ENCODE peak calls at places on chromosome 11, in five cellular contexts. Y is fibroblast of lung, I is mammary epithelial cell, F is astrocyte, L is MM.1S. B is an unnamed sample.

GRCh38 chr11:44032304-44033085 is 15.3 kb upstream of the ACCSL start:
- DNase-seq in L (no peak), Y (peak), I (no peak), F (peak), B (peak)

GRCh38 chr11:71507102-71507501 is 20.0 kb upstream of the KRTAP5-7 start:
- DNase-seq in Y (no peak), L (no peak), F (no peak), I (no peak), B (no peak)

GRCh38 chr11:11982975-11983374 is 25.5 kb downstream of the DKK3 start:
- DNase-seq in I (no peak), F (peak), L (no peak), Y (peak), B (peak)

GRCh38 chr11:20529757-20530156 is 69.7 kb upstream of the SLC6A5 start:
- DNase-seq in F (no peak), I (no peak), Y (no peak), L (no peak), B (no peak)

GRCh38 chr11:35523351-35523768 is 2.1 kb downstream of the PAMR1 start:
- DNase-seq in L (no peak), F (no peak), I (no peak), Y (no peak), B (peak)

GRCh38 chr11:13354335-13354734 is 76.7 kb downstream of the BMAL1 start:
- DNase-seq in Y (no peak), I (no peak), F (no peak), L (no peak), B (peak)

GRCh38 chr11:20782771-20783170 is 113.4 kb downstream of the NELL1 start:
- DNase-seq in L (no peak), Y (no peak), I (no peak), F (no peak), B (no peak)

GRCh38 chr11:86795962-86796361 is 4.4 kb upstream of the PRSS23 start:
- DNase-seq in F (no peak), L (no peak), Y (no peak), I (peak), B (no peak)

GRCh38 chr11:36364551-36364950 is 68.5 kb downstream of the PRR5L start:
- DNase-seq in Y (peak), I (peak), F (peak), L (no peak), B (peak)

GRCh38 chr11:10303558-10304363 is 1.1 kb upstream of the ADM start:
- DNase-seq in L (peak), I (peak), F (no peak), Y (peak), B (peak)

GRCh38 chr11:10304495-10305261 is at the start of gene ADM:
- DNase-seq in Y (peak), I (peak), L (peak), F (no peak), B (peak)

GRCh38 chr11:10301656-10302293 is 3.1 kb upstream of the ADM start:
- DNase-seq in I (peak), F (peak), L (no peak), Y (peak), B (peak)

GRCh38 chr11:10302294-10302743 is 2.6 kb upstream of the ADM start:
- DNase-seq in Y (peak), L (no peak), F (no peak), I (no peak), B (no peak)

DNA sequence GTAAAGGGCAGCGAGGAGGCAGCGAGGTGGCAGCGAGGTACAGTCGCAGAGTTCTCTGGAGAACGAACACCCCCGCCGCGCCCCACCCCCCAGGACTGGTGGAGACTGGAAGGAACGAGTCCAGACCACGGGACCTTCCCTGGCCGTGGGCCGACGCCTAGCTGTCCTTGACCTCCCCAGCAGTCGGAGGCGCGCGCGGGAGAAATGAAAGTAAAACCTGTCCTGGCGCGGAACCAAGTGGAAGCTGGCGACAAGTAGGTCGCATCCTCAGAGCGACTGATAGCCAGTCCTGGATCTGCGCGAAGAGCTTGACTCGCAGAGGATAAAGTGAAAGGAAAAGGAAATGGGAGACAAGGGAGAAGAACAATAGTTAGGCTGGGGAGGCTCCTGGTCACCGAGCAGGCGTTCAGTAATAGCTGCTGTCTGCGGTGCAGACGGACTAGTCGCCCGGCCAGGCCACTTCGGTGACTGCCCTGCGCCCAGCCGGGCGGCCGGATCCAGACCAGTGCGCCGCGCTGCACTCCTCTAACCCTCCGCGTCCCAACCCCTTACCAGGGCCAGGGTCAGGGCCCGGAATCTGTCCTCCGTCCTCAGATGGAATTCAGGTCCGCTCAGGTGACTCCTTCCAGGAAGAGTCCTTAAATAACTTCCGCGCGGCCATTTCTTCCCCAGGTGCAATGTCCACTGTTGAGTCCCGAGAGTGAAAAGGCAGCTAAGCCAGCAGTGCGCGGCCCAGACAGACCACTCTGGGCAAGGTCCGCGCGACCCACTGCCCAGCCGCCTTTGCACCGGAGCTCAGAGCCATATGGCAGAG is 1.9 kb upstream of the ADM start:
- DNase-seq in I (peak), F (no peak), Y (peak), L (peak), B (peak)
- TF ChIP-seq EZH2 in I (no peak), F (peak), Y (no peak), L (no peak), B (no peak)

GRCh38 chr11:16605971-16606783 is 132.3 kb upstream of the C11orf58 start:
- DNase-seq in L (peak), F (peak), I (peak), Y (peak), B (peak)
- H3K27ac ChIP-seq in L (peak), F (peak), I (no peak), Y (peak), B (no peak)

GRCh38 chr11:46724088-46724487 is 5.1 kb downstream of the F2 start:
- DNase-seq in I (no peak), F (peak), L (no peak), Y (peak), B (no peak)
- H2AFZ ChIP-seq in I (no peak), F (peak), L (no peak), Y (no peak), B (no peak)

DNA sequence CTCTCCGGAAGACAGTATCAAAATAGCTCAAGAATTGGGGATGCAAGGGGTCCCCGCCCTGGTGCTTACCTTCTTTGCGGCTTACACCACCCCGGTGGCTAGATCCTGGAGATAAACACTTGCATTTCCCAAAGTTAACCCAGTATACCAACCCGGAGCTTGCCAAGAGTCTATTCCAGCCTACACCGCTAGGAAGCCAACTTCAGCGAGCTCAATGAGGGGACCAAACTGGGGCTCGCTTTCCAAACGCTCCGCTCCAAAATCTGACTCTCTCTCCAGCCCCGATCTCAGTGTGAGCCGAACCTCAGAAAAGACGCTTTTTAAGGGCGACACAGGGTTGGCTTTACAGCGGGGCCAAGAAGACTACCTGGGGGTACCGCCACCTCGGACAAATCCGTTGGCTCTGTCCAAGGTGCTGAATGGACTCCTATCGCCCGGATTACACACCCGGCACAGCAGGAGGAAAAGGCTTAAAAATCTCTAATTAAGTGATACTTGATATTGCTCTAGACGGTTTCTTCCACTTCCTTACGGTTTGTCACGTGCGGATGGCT is 20.1 kb upstream of the BDNF start:
- DNase-seq in Y (peak), L (no peak), F (no peak), I (peak), B (peak)
- TF ChIP-seq EZH2 in Y (no peak), L (no peak), F (no peak), I (no peak), B (no peak)

DNA sequence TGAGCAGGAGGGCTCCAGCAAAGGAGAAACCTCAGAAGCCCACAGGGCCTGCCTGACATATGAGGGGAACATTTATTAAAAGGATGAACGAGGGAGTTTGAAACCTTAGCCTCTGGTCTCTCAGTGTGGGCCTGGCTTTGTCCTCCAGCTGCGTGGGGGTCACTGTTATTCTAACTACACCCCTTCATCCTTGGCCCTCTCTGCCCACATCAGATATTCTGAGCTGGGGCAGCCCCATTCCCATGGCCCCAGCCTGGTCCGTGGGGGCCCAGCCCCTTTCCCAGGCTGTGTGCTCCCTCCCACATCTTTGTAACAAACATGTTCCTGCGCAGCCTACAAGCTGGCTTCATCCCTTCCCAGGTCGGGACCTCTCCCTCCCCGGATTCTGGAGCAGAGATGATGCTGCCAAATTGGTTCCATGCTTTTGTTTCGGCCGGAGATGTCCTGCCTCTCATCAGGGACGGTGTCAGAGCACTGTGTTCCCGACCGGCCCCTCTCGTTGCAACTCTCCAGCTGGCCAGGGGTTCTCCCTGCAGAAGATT is 4.0 kb downstream of the FXYD6 start:
- DNase-seq in I (no peak), F (no peak), Y (no peak), L (no peak), B (no peak)
- H3K27ac ChIP-seq in I (no peak), F (no peak), Y (no peak), L (no peak), B (no peak)

GRCh38 chr11:128733440-128734115 is 39.7 kb downstream of the FLI1 start:
- DNase-seq in I (no peak), Y (peak), F (peak), L (peak), B (no peak)
- H2AFZ ChIP-seq in I (no peak), Y (no peak), F (no peak), L (no peak), B (no peak)

GRCh38 chr11:26569646-26570045 is 2.4 kb downstream of the MUC15 start:
- DNase-seq in I (no peak), L (no peak), Y (no peak), F (no peak), B (no peak)
- TF ChIP-seq EZH2 in I (no peak), L (no peak), Y (no peak), F (no peak), B (no peak)

GRCh38 chr11:116840746-116841296 is 3.4 kb upstream of the APOA1 start:
- DNase-seq in L (no peak), Y (no peak), I (no peak), F (no peak), B (no peak)
- H3K27ac ChIP-seq in L (no peak), Y (no peak), I (no peak), F (no peak), B (no peak)

DNA sequence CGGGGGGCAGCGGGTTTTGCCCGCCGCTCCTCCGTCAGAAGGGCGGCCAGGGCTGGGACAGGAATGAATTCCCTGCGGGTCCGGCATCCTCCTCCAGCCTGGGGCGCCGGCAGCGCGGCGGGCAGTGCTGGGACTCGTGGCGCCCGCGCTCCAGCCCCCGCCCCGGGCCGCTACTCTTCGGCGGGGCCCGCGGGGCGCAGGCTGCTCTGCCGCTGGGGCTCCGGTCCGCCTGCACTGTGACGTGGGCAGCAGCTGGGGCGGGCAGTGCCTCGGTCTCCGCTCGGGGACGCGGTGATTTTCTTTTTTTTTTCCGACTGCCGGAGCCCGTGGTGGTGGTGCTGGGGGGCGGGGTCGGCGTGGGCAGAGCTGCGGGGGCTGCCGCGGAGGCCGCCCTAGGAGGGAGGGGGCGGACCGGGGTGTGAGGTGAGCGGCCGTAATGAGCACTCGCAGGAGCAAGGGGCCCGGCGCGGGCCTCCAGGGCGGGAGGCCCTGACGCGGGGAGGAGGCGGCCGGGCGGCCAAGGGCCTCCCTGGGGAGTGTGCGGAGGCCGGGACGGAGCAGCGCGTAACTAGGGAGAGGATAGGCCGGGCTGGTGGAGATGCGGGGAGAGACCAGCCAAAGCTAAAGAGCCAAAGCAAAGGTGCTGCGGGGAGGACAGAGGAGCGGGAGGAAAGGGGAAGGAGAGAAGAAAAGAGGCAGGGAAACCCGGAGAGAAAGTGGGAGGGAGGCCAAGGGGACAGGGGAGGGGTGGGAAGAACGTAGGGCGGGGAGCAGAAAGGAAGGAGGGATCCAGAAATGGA is 73.3 kb upstream of the ZBED5 start:
- DNase-seq in Y (peak), F (peak), I (peak), L (peak), B (peak)
- H2AFZ ChIP-seq in Y (peak), F (peak), I (peak), L (peak), B (peak)

DNA sequence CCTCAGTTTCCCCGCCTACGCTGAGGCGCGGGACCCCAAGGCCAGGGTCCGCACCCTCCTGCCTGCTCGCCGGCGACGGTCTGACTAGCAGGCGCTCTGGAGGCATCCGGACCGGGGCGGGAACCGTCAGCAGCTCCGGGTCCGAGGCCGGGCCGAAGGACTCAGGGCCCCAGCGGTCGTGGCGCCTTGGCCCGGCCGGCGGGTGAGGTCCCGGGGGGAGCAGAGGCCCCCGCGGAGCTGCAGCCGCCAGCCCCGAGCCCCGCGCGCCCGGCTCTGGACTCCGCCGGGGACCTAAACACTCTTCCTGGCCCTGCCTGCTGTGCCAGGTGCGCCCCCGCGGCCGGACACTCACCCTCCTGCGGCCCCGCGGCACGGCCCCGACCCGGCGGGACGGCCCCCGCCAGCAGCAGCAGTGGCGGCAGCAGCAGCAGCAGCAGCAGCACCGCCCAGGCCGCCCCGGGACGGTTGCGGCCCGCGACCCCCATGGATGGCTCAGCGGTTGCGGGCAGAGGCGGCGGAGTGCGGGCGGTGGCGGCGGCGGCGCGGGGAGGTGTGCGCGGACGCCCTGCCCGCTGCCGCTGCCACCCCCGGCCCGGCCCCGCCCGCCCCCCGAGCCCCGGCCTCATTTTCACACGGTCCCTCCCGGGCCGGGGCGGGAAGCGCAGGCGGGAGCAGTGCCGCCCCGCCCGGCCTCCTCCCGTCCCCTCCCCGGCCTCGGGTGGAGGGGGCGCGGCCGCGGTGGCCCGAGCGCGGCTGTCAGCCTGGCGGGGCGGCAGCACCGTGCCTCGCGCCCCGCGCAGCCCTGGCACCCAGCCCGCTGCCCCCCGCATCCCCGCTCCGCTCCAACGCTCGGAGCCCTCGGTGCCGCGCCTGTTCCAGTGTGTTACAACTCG is at the start of gene SCUBE2:
- DNase-seq in F (no peak), I (no peak), Y (no peak), L (no peak), B (peak)
- TF ChIP-seq EZH2 in F (peak), I (no peak), Y (no peak), L (no peak), B (no peak)

B was measured in GM23248.